ENCODE peak calls at places on chromosomes 11 and 22, in eight cellular contexts. Y is thoracic aorta, N is PC-3, B is psoas muscle, T is heart right ventricle, X is heart left ventricle, E is lower lobe of right lung, P is transverse colon. O is an unnamed sample. For H3K36me3, the result is how much of the 10 kb centered on the place peaks cover.

GRCh38 chr11:104199041-104199440 is 35.1 kb upstream of the PDGFD start:
- DNase-seq in B (no peak), T (no peak), N (no peak), P (no peak), X (no peak), Y (no peak), E (no peak), O (no peak)

GRCh38 chr11:28383471-28383870 is 275.3 kb downstream of the METTL15 start:
- DNase-seq in N (no peak), X (no peak), T (no peak), Y (no peak), E (no peak), P (no peak), B (no peak), O (no peak)

GRCh38 chr11:109972181-109972715 is 120.9 kb upstream of the ZC3H12C start:
- DNase-seq in B (no peak), X (no peak), T (peak), P (no peak), E (no peak), Y (no peak), N (no peak), O (no peak)

GRCh38 chr22:48740086-48740730 is 1087.5 kb downstream of the BRD1 start:
- DNase-seq in X (no peak), P (no peak), E (no peak), N (no peak), Y (no peak), B (no peak), T (no peak), O (no peak)

GRCh38 chr11:76686261-76687079 is 15.9 kb upstream of the LRRC32 start:
- DNase-seq in N (no peak), X (no peak), P (no peak), B (no peak), Y (no peak), T (no peak), E (no peak), O (no peak)

GRCh38 chr11:94546886-94547285 is 3.2 kb downstream of the FUT4 start:
- DNase-seq in Y (no peak), P (peak), T (no peak), N (peak), E (no peak), B (no peak), X (no peak), O (no peak)

GRCh38 chr11:1939006-1939626 is 8.0 kb upstream of the MRPL23 start:
- DNase-seq in T (no peak), X (peak), P (no peak), B (peak), Y (no peak), E (no peak), N (no peak), O (peak)

GRCh38 chr11:27599217-27599616 is 92.6 kb upstream of the LIN7C start:
- DNase-seq in N (no peak), P (no peak), T (no peak), E (no peak), B (no peak), Y (no peak), X (no peak), O (no peak)

GRCh38 chr11:65134240-65134951 is at the start of gene SYVN1:
- DNase-seq in E (peak), P (peak), B (peak), T (peak), N (peak), X (peak), Y (peak), O (peak)

GRCh38 chr11:57288771-57289579 is 35.8 kb downstream of the TNKS1BP1 start:
- DNase-seq in E (no peak), Y (no peak), X (no peak), N (peak), P (no peak), T (no peak), B (no peak), O (no peak)

GRCh38 chr11:70020336-70021214 is 57.5 kb upstream of the ANO1 start:
- DNase-seq in P (no peak), E (no peak), T (peak), Y (no peak), B (no peak), X (peak), N (peak), O (no peak)

GRCh38 chr22:28229566-28230483 is 310.8 kb upstream of the PITPNB start:
- DNase-seq in Y (no peak), B (no peak), X (no peak), N (no peak), T (no peak), P (no peak), E (no peak), O (no peak)

GRCh38 chr11:62508336-62509058 is 38.1 kb downstream of the AHNAK start:
- DNase-seq in N (peak), B (peak), X (peak), E (peak), Y (no peak), T (peak), P (peak), O (peak)

GRCh38 chr11:65973439-65974110 is 12.0 kb downstream of the SART1 start:
- DNase-seq in X (no peak), N (peak), B (no peak), T (no peak), E (no peak), Y (no peak), P (no peak), O (no peak)

GRCh38 chr22:43128928-43129424 is 14.2 kb downstream of the MCAT start:
- DNase-seq in T (no peak), Y (no peak), P (peak), E (no peak), N (no peak), B (no peak), X (no peak), O (no peak)

GRCh38 chr11:115134886-115135285 is 369.3 kb downstream of the CADM1 start:
- DNase-seq in P (no peak), T (no peak), Y (no peak), N (no peak), X (no peak), B (no peak), E (no peak), O (no peak)

GRCh38 chr11:125141686-125142535 is 22.6 kb upstream of the PKNOX2 start:
- DNase-seq in T (peak), X (peak), B (peak), N (peak), P (peak), Y (no peak), E (peak), O (peak)

GRCh38 chr22:49789289-49790141 is 38.2 kb downstream of the BRD1 start:
- DNase-seq in Y (no peak), P (peak), E (peak), B (peak), X (no peak), T (no peak), N (no peak), O (no peak)

GRCh38 chr11:45106440-45106839 is 40.0 kb upstream of the PRDM11 start:
- DNase-seq in T (no peak), P (no peak), X (no peak), E (no peak), Y (no peak), N (no peak), B (peak), O (no peak)

GRCh38 chr11:65859134-65859811 is 960 bp upstream of the MUS81 start:
- DNase-seq in P (peak), N (peak), E (peak), Y (peak), T (peak), B (peak), X (peak), O (peak)

GRCh38 chr22:19875531-19876313 is 21.0 kb upstream of the GNB1L start:
- DNase-seq in N (no peak), B (peak), Y (no peak), P (no peak), X (peak), T (no peak), E (peak), O (peak)

GRCh38 chr22:44091021-44091721 is 67.1 kb downstream of the PARVB start:
- DNase-seq in B (peak), Y (no peak), P (no peak), X (no peak), N (peak), T (no peak), E (no peak), O (no peak)

GRCh38 chr22:24232725-24233124 is 12.2 kb downstream of the GGT5 start:
- DNase-seq in N (no peak), X (no peak), B (no peak), P (no peak), Y (no peak), E (no peak), T (no peak), O (no peak)

GRCh38 chr11:130049260-130049659 is 20.4 kb upstream of the APLP2 start:
- DNase-seq in N (no peak), B (no peak), P (no peak), E (no peak), X (no peak), T (no peak), Y (no peak), O (no peak)

GRCh38 chr11:69003301-69003865 is 9.7 kb downstream of the MRGPRF start:
- DNase-seq in N (no peak), P (peak), B (peak), E (no peak), Y (no peak), T (no peak), X (no peak), O (no peak)

GRCh38 chr11:13259374-13259773 is 18.2 kb upstream of the BMAL1 start:
- DNase-seq in Y (no peak), B (no peak), P (no peak), N (no peak), E (no peak), X (no peak), T (no peak), O (no peak)

GRCh38 chr22:42764895-42765363 is 44.3 kb upstream of the A4GALT start:
- DNase-seq in P (no peak), N (no peak), Y (no peak), E (no peak), X (no peak), T (no peak), B (no peak), O (no peak)

GRCh38 chr11:58919561-58919960 is 19.7 kb upstream of the GLYATL1 start:
- DNase-seq in B (no peak), T (no peak), P (no peak), E (no peak), Y (no peak), N (no peak), X (no peak), O (no peak)

GRCh38 chr11:108084811-108085210 is 36.6 kb upstream of the ACAT1 start:
- DNase-seq in B (no peak), T (no peak), P (no peak), Y (no peak), X (no peak), E (no peak), N (no peak), O (no peak)

GRCh38 chr11:120331301-120331966 is 4.8 kb upstream of the ARHGEF12 start:
- DNase-seq in E (no peak), B (no peak), Y (no peak), P (no peak), X (peak), T (peak), N (peak), O (no peak)

GRCh38 chr11:113345978-113346377 is 31.6 kb downstream of the TTC12 start:
- DNase-seq in X (no peak), Y (no peak), E (no peak), T (no peak), P (no peak), N (no peak), B (no peak), O (no peak)

GRCh38 chr11:107857550-107858216 is 904 bp downstream of the SLC35F2 start:
- DNase-seq in Y (no peak), E (no peak), X (no peak), N (no peak), B (no peak), P (no peak), T (no peak), O (peak)

GRCh38 chr22:38946771-38947170 is 10.6 kb upstream of the APOBEC3A start:
- DNase-seq in X (no peak), T (no peak), P (no peak), B (no peak), Y (no peak), E (peak), N (no peak), O (no peak)

GRCh38 chr11:35365961-35366360 is 53.4 kb downstream of the SLC1A2 start:
- DNase-seq in T (no peak), N (no peak), B (no peak), P (no peak), Y (no peak), X (no peak), E (no peak), O (no peak)

GRCh38 chr11:102430158-102430836 is 22.3 kb downstream of the TMEM123 start:
- DNase-seq in T (no peak), B (no peak), N (no peak), Y (no peak), P (no peak), E (no peak), X (no peak), O (no peak)

GRCh38 chr11:89220684-89221339 is 43.1 kb downstream of the TYR start:
- DNase-seq in Y (no peak), X (no peak), B (no peak), T (no peak), N (peak), P (no peak), E (no peak), O (no peak)

GRCh38 chr11:1341928-1342524 is 32.6 kb upstream of the TOLLIP start:
- DNase-seq in E (no peak), B (no peak), N (peak), P (no peak), T (peak), X (no peak), Y (no peak), O (peak)

GRCh38 chr11:36403661-36404060 is 106.4 kb downstream of the TRAF6 start:
- DNase-seq in X (no peak), N (no peak), E (no peak), B (no peak), P (no peak), Y (no peak), T (no peak), O (no peak)

GRCh38 chr11:66183581-66184048 is 84.8 kb upstream of the RAB1B start:
- DNase-seq in B (no peak), T (no peak), X (no peak), P (no peak), E (no peak), N (peak), Y (no peak), O (no peak)

GRCh38 chr11:69536406-69536805 is 54.9 kb downstream of the LINC01488 start:
- DNase-seq in E (peak), B (no peak), N (no peak), T (no peak), Y (no peak), P (no peak), X (no peak), O (peak)

GRCh38 chr11:60984149-60984548 is 12.7 kb downstream of the CD6 start:
- DNase-seq in Y (no peak), T (no peak), E (no peak), P (no peak), B (no peak), N (no peak), X (no peak), O (no peak)
- H3K4me3 ChIP-seq in Y (no peak), T (no peak), E (no peak), P (no peak), B (no peak), N (no peak), X (no peak), O (no peak)

GRCh38 chr11:46202696-46203391 is 74.6 kb upstream of the CREB3L1 start:
- DNase-seq in P (no peak), X (no peak), E (no peak), N (no peak), T (no peak), Y (no peak), B (no peak), O (no peak)
- H3K36me3 ChIP-seq in P (under half), X (under half), E (under half), N (under half), T (under half), Y (under half), B (under half), O (under half)

GRCh38 chr11:86955674-86956522 is 703 bp upstream of the FZD4 start:
- DNase-seq in Y (peak), B (peak), N (peak), E (peak), X (peak), P (peak), T (peak), O (peak)
- TF ChIP-seq CTCF in Y (no peak), B (peak), N (peak), E (peak), X (peak), P (peak), T (no peak), O (no peak)

DNA sequence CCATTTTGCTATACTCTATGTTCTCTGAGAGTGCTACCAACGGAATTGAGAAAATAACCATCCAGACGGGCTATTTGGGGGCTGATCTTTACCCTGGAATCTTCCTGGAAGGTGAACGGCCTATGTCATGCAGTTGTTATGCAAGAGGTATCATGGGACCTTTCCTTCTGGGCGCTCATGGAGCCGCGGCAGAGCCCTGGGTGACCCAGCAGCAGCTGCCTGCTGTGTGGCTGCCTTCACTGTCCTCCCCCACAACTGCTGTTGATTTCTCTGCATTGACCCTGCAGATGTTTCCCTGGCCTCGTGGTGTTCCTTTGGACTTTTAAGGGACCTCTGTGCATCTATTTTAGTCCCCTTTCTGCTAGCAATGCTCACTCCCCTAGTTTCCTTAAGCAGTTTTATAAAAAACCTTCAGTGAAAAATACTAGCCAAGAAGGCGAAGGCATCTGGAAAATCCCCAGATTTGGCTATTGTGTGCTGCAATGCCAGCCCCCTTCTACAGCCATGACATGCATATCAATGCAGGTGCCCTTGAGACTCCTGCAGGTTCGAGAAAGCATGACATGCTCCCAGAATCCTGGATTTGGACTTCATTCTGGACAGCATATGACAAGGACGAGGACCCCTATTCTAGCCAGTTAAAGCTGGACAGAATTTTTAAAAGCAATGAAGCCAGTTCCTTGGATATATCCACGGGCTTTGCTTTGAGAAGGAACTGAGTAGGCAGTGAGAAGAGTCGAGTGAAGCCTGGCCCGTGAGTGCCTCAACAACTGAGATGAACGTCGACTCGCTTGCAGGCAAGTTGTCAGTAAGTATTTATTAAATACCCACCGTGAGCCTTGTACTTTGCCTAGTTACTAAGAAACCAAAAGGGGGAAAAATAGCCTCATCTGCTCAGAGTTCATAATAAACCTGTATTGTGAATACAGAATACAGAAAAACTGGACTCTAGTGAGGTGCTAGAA is at the start of gene SLC25A18:
- DNase-seq in E (no peak), N (no peak), T (peak), P (peak), X (peak), B (peak), Y (no peak), O (no peak)
- H3K4me3 ChIP-seq in E (peak), N (no peak), T (no peak), P (no peak), X (no peak), B (peak), Y (peak), O (peak)

DNA sequence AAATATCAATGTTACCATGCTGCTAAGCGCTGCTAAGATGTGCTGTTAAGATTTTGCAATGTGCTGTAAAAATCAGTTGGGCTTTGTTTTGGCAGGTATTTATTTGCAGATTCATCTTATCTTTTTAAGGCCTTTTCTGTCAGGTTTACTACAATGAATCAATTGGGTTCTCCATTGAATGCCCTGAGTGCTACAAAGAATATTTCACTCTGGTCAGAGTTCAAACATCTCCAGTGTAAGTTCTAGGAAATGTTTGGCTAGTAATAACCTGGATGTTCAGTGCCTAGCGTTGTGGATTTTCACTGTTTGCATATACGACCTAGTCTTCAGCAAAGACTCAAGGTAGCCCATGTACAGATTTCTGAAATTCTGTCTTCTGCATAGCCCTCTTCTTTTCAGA is 36.0 kb downstream of the RSF1 start:
- DNase-seq in E (no peak), N (no peak), B (no peak), P (no peak), Y (no peak), X (no peak), T (no peak), O (no peak)
- H3K36me3 ChIP-seq in E (under half), N (under half), B (under half), P (under half), Y (under half), X (under half), T (under half), O (under half)

GRCh38 chr11:46537121-46537520 is 56.7 kb downstream of the AMBRA1 start:
- DNase-seq in B (no peak), E (no peak), N (peak), P (no peak), Y (no peak), T (no peak), X (no peak), O (no peak)
- TF ChIP-seq CTCF in B (no peak), E (no peak), N (peak), P (no peak), Y (no peak), T (no peak), X (no peak), O (no peak)

GRCh38 chr22:37273846-37274225 is 8.5 kb upstream of the CYTH4 start:
- DNase-seq in Y (no peak), N (no peak), P (no peak), T (no peak), B (no peak), X (no peak), E (peak), O (no peak)

GRCh38 chr22:37270928-37271650 is 11.2 kb upstream of the CYTH4 start:
- DNase-seq in Y (no peak), P (no peak), X (peak), T (no peak), N (no peak), B (no peak), E (peak), O (no peak)

GRCh38 chr22:37275134-37275533 is 7.2 kb upstream of the CYTH4 start:
- DNase-seq in B (no peak), X (no peak), Y (no peak), E (peak), T (no peak), N (no peak), P (no peak), O (no peak)

GRCh38 chr22:37274380-37274862 is 7.9 kb upstream of the CYTH4 start:
- DNase-seq in P (peak), B (peak), E (peak), Y (no peak), T (peak), X (peak), N (no peak), O (peak)

GRCh38 chr22:37273126-37273845 is 9.0 kb upstream of the CYTH4 start:
- DNase-seq in N (peak), B (no peak), E (peak), X (no peak), P (no peak), Y (no peak), T (no peak), O (no peak)
- H3K4me3 ChIP-seq in N (no peak), B (no peak), E (no peak), X (no peak), P (no peak), Y (no peak), T (no peak), O (no peak)

DNA sequence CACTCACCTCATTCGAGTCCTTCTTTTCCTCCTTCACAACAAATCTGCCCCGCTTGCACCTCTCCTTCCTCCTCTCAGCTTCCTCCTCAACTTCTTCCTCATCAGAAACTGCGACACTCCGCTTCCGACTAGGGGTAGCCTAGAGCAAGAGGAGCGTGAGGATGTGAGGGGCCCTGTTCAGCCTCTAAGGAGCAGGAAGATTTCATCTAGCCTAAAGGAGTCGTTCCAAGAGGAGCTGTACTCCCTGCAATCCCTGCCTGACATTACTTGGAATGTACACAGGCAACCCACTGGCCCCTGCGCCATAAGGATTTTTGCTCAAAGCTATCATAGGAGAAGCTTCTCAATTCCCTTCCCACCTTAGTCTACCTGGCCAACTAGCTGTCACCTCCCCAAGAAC is 34.5 kb downstream of the MORC2 start:
- DNase-seq in X (no peak), P (no peak), B (no peak), N (no peak), T (no peak), Y (no peak), E (no peak), O (no peak)
- H3K36me3 ChIP-seq in X (half or more), P (under half), B (under half), N (under half), T (half or more), Y (half or more), E (half or more), O (half or more)

O was measured in upper lobe of right lung.